ENCODE peak calls at places on chromosome 21, in ten cellular contexts. B is effector CD4-positive, alpha-beta T cell; F is ecto neural progenitor cell; O is NCI-H1092 treated with DMSO at 0.1 percent for 48 hours; X is CD4-positive, alpha-beta T cell; N is mesendoderm; C is activated T-helper 1 cell treated with Interleukin-2 at 50 U/mL for 16 hours; M is astrocyte of the spinal cord; K is NCI-H2029 treated with DMSO at 0.1 percent for 48 hours; P is NCI-H1105 treated with DMSO at 0.1 percent for 48 hours. R is an unnamed sample.

GRCh38 chr21:38797470-38797869 is 8.3 kb upstream of the ETS2 start:
- DNase-seq in X (no peak), N (peak; percentile 79), K (no peak), M (no peak), F (no peak), P (no peak), C (no peak), O (no peak), B (no peak), R (peak; percentile 83)

GRCh38 chr21:19489930-19490329 is 1086.3 kb upstream of the TMPRSS15 start:
- DNase-seq in K (no peak), N (peak; percentile 82), P (no peak), X (no peak), F (no peak), O (no peak), C (no peak), M (no peak), B (no peak), R (no peak)

GRCh38 chr21:32894321-32894720 is 122.8 kb upstream of the PAXBP1 start:
- DNase-seq in P (no peak), X (no peak), K (no peak), O (no peak), F (no peak), N (no peak), M (no peak), B (no peak), C (no peak), R (no peak)

GRCh38 chr21:14243877-14244276 is 27.9 kb downstream of the RBM11 start:
- DNase-seq in P (no peak), B (no peak), M (no peak), N (no peak), C (no peak), K (no peak), F (no peak), X (no peak), O (no peak), R (no peak)

GRCh38 chr21:38171723-38172344 is 85.0 kb upstream of the KCNJ15 start:
- DNase-seq in M (peak; percentile 69), X (no peak), K (no peak), F (peak; percentile 64), C (no peak), N (peak; percentile 97), P (no peak), B (no peak), O (no peak), R (peak; percentile 41)

GRCh38 chr21:31284797-31285397 is 59.2 kb downstream of the TIAM1 start:
- DNase-seq in X (no peak), O (no peak), K (no peak), F (no peak), B (no peak), M (peak; percentile 45), P (no peak), C (no peak), N (peak; percentile 51), R (no peak)

GRCh38 chr21:41170442-41170841 is 2.5 kb downstream of the BACE2 start:
- DNase-seq in C (no peak), B (no peak), P (peak; percentile 47), M (peak; percentile 25), N (peak; percentile 77), F (no peak), X (no peak), K (peak; percentile 34), O (peak; percentile 50), R (peak; percentile 56)

GRCh38 chr21:26739189-26739588 is 106.0 kb downstream of the ADAMTS1 start:
- DNase-seq in M (peak; percentile 12), F (no peak), X (no peak), N (peak; percentile 74), K (no peak), P (no peak), C (no peak), B (no peak), O (no peak), R (no peak)

GRCh38 chr21:37974081-37974480 is 57.8 kb upstream of the KCNJ6 start:
- DNase-seq in M (peak; percentile 32), C (no peak), K (no peak), B (no peak), F (no peak), P (no peak), X (no peak), O (no peak), N (no peak), R (no peak)

GRCh38 chr21:33308586-33309490 is 15.9 kb upstream of the IFNAR1 start:
- DNase-seq in N (no peak), O (peak; percentile 47), F (no peak), X (no peak), P (peak; percentile 93), M (peak; percentile 29), C (no peak), K (peak; percentile 53), B (no peak), R (no peak)

GRCh38 chr21:32347351-32347750 is 45.5 kb downstream of the URB1 start:
- DNase-seq in X (no peak), K (no peak), O (no peak), N (no peak), M (no peak), C (no peak), B (no peak), F (no peak), P (no peak), R (no peak)

GRCh38 chr21:25961042-25961441 is 209.5 kb downstream of the APP start:
- DNase-seq in C (no peak), X (no peak), N (peak; percentile 54), F (no peak), P (no peak), K (no peak), B (no peak), O (no peak), M (no peak), R (no peak)

GRCh38 chr21:23936224-23936623 is 1671.1 kb downstream of the MRPL39 start:
- DNase-seq in O (peak; percentile 9), F (no peak), X (no peak), C (no peak), M (peak; percentile 29), N (peak; percentile 63), K (no peak), P (no peak), B (no peak), R (peak; percentile 0)

GRCh38 chr21:44740721-44741120 is 29.3 kb upstream of the TSPEAR start:
- DNase-seq in O (no peak), F (no peak), B (no peak), K (no peak), C (no peak), M (no peak), N (no peak), P (no peak), X (no peak), R (no peak)

GRCh38 chr21:30733026-30733425 is 14.0 kb downstream of the KRTAP21-2 start:
- DNase-seq in K (no peak), B (no peak), N (no peak), P (no peak), M (no peak), C (no peak), X (no peak), O (no peak), F (no peak), R (no peak)

GRCh38 chr21:27190601-27191000 is 223.7 kb upstream of the ADAMTS5 start:
- DNase-seq in B (no peak), P (no peak), K (no peak), C (no peak), O (no peak), X (no peak), M (peak; percentile 82), N (no peak), F (no peak), R (no peak)

GRCh38 chr21:32001390-32001789 is 128.6 kb downstream of the HUNK start:
- DNase-seq in O (peak; percentile 85), N (no peak), X (no peak), P (no peak), F (no peak), K (no peak), C (no peak), B (no peak), M (no peak), R (no peak)

GRCh38 chr21:38979271-38980196 is 173.8 kb downstream of the ETS2 start:
- DNase-seq in M (no peak), K (no peak), C (no peak), O (no peak), P (no peak), N (peak; percentile 84), X (no peak), B (no peak), F (no peak), R (no peak)